ENCODE peak calls at places on chromosomes 13 and 19, in seven cellular contexts. I, D, O, R, H, C and W are unnamed samples.

GRCh38 chr13:114129649-114130062 is 2.8 kb downstream of the RASA3 start:
- DNase-seq in O (no peak), I (no peak), R (no peak), H (no peak), C (no peak), D (no peak), W (no peak)

GRCh38 chr19:639251-640155 is at the start of gene FGF22:
- DNase-seq in O (peak), R (peak), I (peak), H (peak), D (peak), C (peak), W (peak)

GRCh38 chr13:27536361-27537101 is 83.8 kb downstream of the LNX2 start:
- DNase-seq in D (no peak), C (no peak), H (no peak), I (no peak), O (no peak), R (no peak), W (no peak)

GRCh38 chr19:53466726-53467125 is 807 bp upstream of the ZNF813 start:
- DNase-seq in C (no peak), I (no peak), O (no peak), R (no peak), H (no peak), D (no peak), W (peak)

GRCh38 chr19:34715357-34715756 is 18.7 kb upstream of the ZNF181 start:
- DNase-seq in H (no peak), I (no peak), R (no peak), O (no peak), D (no peak), C (no peak), W (no peak)

GRCh38 chr13:57982782-57983181 is 351.2 kb downstream of the PCDH17 start:
- DNase-seq in C (no peak), I (no peak), H (no peak), O (no peak), D (no peak), R (no peak), W (no peak)

GRCh38 chr13:113176292-113176691 is 17.8 kb downstream of the PROZ start:
- DNase-seq in D (no peak), O (no peak), I (no peak), H (no peak), C (no peak), R (no peak), W (no peak)

GRCh38 chr19:49691243-49692101 is 556 bp downstream of the CPT1C start:
- DNase-seq in D (peak), H (peak), O (peak), R (peak), I (no peak), C (peak), W (peak)

GRCh38 chr19:3607398-3608078 is 863 bp upstream of the TBXA2R start:
- DNase-seq in H (no peak), R (peak), C (no peak), D (peak), I (no peak), O (peak), W (peak)

GRCh38 chr13:39037410-39037879 is 444 bp downstream of the PROSER1 start:
- DNase-seq in C (no peak), H (no peak), O (no peak), D (no peak), I (peak), R (no peak), W (no peak)

GRCh38 chr13:84894749-84895148 is 904.5 kb downstream of the SLITRK6 start:
- DNase-seq in R (no peak), H (no peak), O (no peak), I (no peak), D (no peak), C (no peak), W (no peak)

GRCh38 chr19:5691205-5691929 is 1.3 kb downstream of the RPL36 start:
- DNase-seq in H (no peak), D (no peak), O (peak), I (peak), C (no peak), R (peak), W (peak)

GRCh38 chr13:48403929-48404328 is 9.0 kb downstream of the LPAR6 start:
- DNase-seq in H (no peak), C (no peak), D (no peak), O (no peak), I (no peak), R (no peak), W (no peak)

GRCh38 chr19:2287585-2287984 is 5.6 kb upstream of the PEAK3 start:
- DNase-seq in O (no peak), R (no peak), I (no peak), D (no peak), C (no peak), H (no peak), W (no peak)

GRCh38 chr13:109355129-109355528 is 431.3 kb downstream of the IRS2 start:
- DNase-seq in C (no peak), O (no peak), I (no peak), H (no peak), D (no peak), R (no peak), W (no peak)

GRCh38 chr13:109253316-109253715 is 533.1 kb downstream of the IRS2 start:
- DNase-seq in R (no peak), I (no peak), C (no peak), H (no peak), O (no peak), D (no peak), W (no peak)

GRCh38 chr19:46659151-46660007 is 1.6 kb downstream of the DACT3 start:
- DNase-seq in R (no peak), C (peak), I (no peak), H (peak), O (no peak), D (peak), W (no peak)

GRCh38 chr13:60431108-60431700 is 34.2 kb downstream of the TDRD3 start:
- DNase-seq in H (peak), I (peak), O (peak), D (peak), R (no peak), C (no peak), W (peak)

GRCh38 chr19:45798995-45799517 is 6.4 kb upstream of the DMWD start:
- DNase-seq in I (peak), C (peak), O (peak), R (no peak), H (peak), D (peak), W (peak)

GRCh38 chr13:64099994-64100393 is 2684.3 kb upstream of the PCDH20 start:
- DNase-seq in C (no peak), I (no peak), R (no peak), D (no peak), H (no peak), O (no peak), W (no peak)